ENCODE peak calls at places on chromosomes 2 and 18, in seven cellular contexts. One of them, this sample, is unnamed.

GRCh38 chr2:102114851-102115497 is 27.6 kb upstream of the IL1R1 start:
- DNase-seq in spleen: no peak
- DNase-seq in coronary artery: no peak
- DNase-seq in neural crest cell: no peak
- DNase-seq in foreskin fibroblast: no peak
- DNase-seq in AG04449: no peak
- DNase-seq in MM.1S: no peak
- DNase-seq in this sample: peak; percentile 56

GRCh38 chr2:45889053-45889452 is 237.6 kb downstream of the PRKCE start:
- DNase-seq in spleen: peak; percentile 83
- DNase-seq in coronary artery: no peak
- DNase-seq in neural crest cell: no peak
- DNase-seq in foreskin fibroblast: no peak
- DNase-seq in AG04449: no peak
- DNase-seq in MM.1S: peak; percentile 32
- DNase-seq in this sample: no peak

GRCh38 chr2:179606141-179606540 is 255.3 kb downstream of the ZNF385B start:
- DNase-seq in spleen: no peak
- DNase-seq in coronary artery: no peak
- DNase-seq in neural crest cell: no peak
- DNase-seq in foreskin fibroblast: no peak
- DNase-seq in AG04449: no peak
- DNase-seq in MM.1S: no peak
- DNase-seq in this sample: no peak

GRCh38 chr2:39620067-39620466 is 45.6 kb upstream of the TMEM178A start:
- DNase-seq in spleen: no peak
- DNase-seq in coronary artery: peak; percentile 73
- DNase-seq in neural crest cell: no peak
- DNase-seq in foreskin fibroblast: peak; percentile 79
- DNase-seq in AG04449: peak; percentile 34
- DNase-seq in MM.1S: no peak
- DNase-seq in this sample: peak; percentile 67

GRCh38 chr18:40690062-40690461 is 1265.0 kb upstream of the PIK3C3 start:
- DNase-seq in spleen: no peak
- DNase-seq in coronary artery: no peak
- DNase-seq in neural crest cell: no peak
- DNase-seq in foreskin fibroblast: no peak
- DNase-seq in AG04449: no peak
- DNase-seq in MM.1S: no peak
- DNase-seq in this sample: no peak

GRCh38 chr18:23627325-23627724 is 35.4 kb downstream of the ANKRD29 start:
- DNase-seq in spleen: no peak
- DNase-seq in coronary artery: no peak
- DNase-seq in neural crest cell: no peak
- DNase-seq in foreskin fibroblast: peak; percentile 83
- DNase-seq in AG04449: peak; percentile 16
- DNase-seq in MM.1S: no peak
- DNase-seq in this sample: no peak

GRCh38 chr2:199992296-199992695 is 36.9 kb downstream of the MAIP1 start:
- DNase-seq in spleen: no peak
- DNase-seq in coronary artery: no peak
- DNase-seq in neural crest cell: no peak
- DNase-seq in foreskin fibroblast: no peak
- DNase-seq in AG04449: no peak
- DNase-seq in MM.1S: no peak
- DNase-seq in this sample: no peak

GRCh38 chr2:235641956-235642355 is 148.1 kb downstream of the AGAP1 start:
- DNase-seq in spleen: no peak
- DNase-seq in coronary artery: no peak
- DNase-seq in neural crest cell: no peak
- DNase-seq in foreskin fibroblast: no peak
- DNase-seq in AG04449: no peak
- DNase-seq in MM.1S: no peak
- DNase-seq in this sample: peak; percentile 53

GRCh38 chr2:46650556-46651001 is 171.2 kb downstream of the TMEM247 start:
- DNase-seq in spleen: no peak
- DNase-seq in coronary artery: no peak
- DNase-seq in neural crest cell: peak; percentile 70
- DNase-seq in foreskin fibroblast: peak; percentile 67
- DNase-seq in AG04449: no peak
- DNase-seq in MM.1S: peak; percentile 75
- DNase-seq in this sample: peak; percentile 73

GRCh38 chr2:3651686-3652516 is 6.1 kb upstream of the ALLC start:
- DNase-seq in spleen: peak; percentile 92
- DNase-seq in coronary artery: no peak
- DNase-seq in neural crest cell: peak; percentile 73
- DNase-seq in foreskin fibroblast: no peak
- DNase-seq in AG04449: no peak
- DNase-seq in MM.1S: peak; percentile 35
- DNase-seq in this sample: peak; percentile 30

GRCh38 chr2:176091329-176092258 is 927 bp upstream of the HOXD13 start:
- DNase-seq in spleen: no peak
- DNase-seq in coronary artery: no peak
- DNase-seq in neural crest cell: no peak
- DNase-seq in foreskin fibroblast: no peak
- DNase-seq in AG04449: no peak
- DNase-seq in MM.1S: no peak
- DNase-seq in this sample: no peak

GRCh38 chr2:23495661-23496114 is 110.7 kb downstream of the KLHL29 start:
- DNase-seq in spleen: peak; percentile 67
- DNase-seq in coronary artery: no peak
- DNase-seq in neural crest cell: no peak
- DNase-seq in foreskin fibroblast: no peak
- DNase-seq in AG04449: no peak
- DNase-seq in MM.1S: no peak
- DNase-seq in this sample: no peak

GRCh38 chr2:127197475-127198385 is 22.4 kb downstream of the CYP27C1 start:
- DNase-seq in spleen: peak; percentile 90
- DNase-seq in coronary artery: peak; percentile 12
- DNase-seq in neural crest cell: peak; percentile 76
- DNase-seq in foreskin fibroblast: no peak
- DNase-seq in AG04449: no peak
- DNase-seq in MM.1S: peak; percentile 67
- DNase-seq in this sample: peak; percentile 43

GRCh38 chr2:63078852-63079606 is 28.4 kb downstream of the OTX1 start:
- DNase-seq in spleen: no peak
- DNase-seq in coronary artery: no peak
- DNase-seq in neural crest cell: no peak
- DNase-seq in foreskin fibroblast: no peak
- DNase-seq in AG04449: no peak
- DNase-seq in MM.1S: peak; percentile 30
- DNase-seq in this sample: no peak

GRCh38 chr2:97868986-97869721 is 126.6 kb downstream of the TMEM131 start:
- DNase-seq in spleen: no peak
- DNase-seq in coronary artery: no peak
- DNase-seq in neural crest cell: peak; percentile 22
- DNase-seq in foreskin fibroblast: peak; percentile 97
- DNase-seq in AG04449: peak; percentile 76
- DNase-seq in MM.1S: no peak
- DNase-seq in this sample: no peak

GRCh38 chr2:231476920-231477319 is 12.6 kb upstream of the NCL start:
- DNase-seq in spleen: no peak
- DNase-seq in coronary artery: no peak
- DNase-seq in neural crest cell: no peak
- DNase-seq in foreskin fibroblast: no peak
- DNase-seq in AG04449: no peak
- DNase-seq in MM.1S: no peak
- DNase-seq in this sample: no peak

GRCh38 chr2:239018291-239019192 is 170.7 kb downstream of the TWIST2 start:
- DNase-seq in spleen: peak; percentile 36
- DNase-seq in coronary artery: no peak
- DNase-seq in neural crest cell: no peak
- DNase-seq in foreskin fibroblast: no peak
- DNase-seq in AG04449: no peak
- DNase-seq in MM.1S: no peak
- DNase-seq in this sample: no peak

GRCh38 chr2:54838585-54839035 is 115.1 kb downstream of the EML6 start:
- DNase-seq in spleen: no peak
- DNase-seq in coronary artery: no peak
- DNase-seq in neural crest cell: peak; percentile 70
- DNase-seq in foreskin fibroblast: peak; percentile 62
- DNase-seq in AG04449: no peak
- DNase-seq in MM.1S: peak; percentile 68
- DNase-seq in this sample: peak; percentile 64

GRCh38 chr18:8938817-8939216 is 163.7 kb upstream of the NDUFV2 start:
- DNase-seq in spleen: no peak
- DNase-seq in coronary artery: no peak
- DNase-seq in neural crest cell: no peak
- DNase-seq in foreskin fibroblast: no peak
- DNase-seq in AG04449: no peak
- DNase-seq in MM.1S: no peak
- DNase-seq in this sample: no peak

GRCh38 chr2:136253288-136254004 is 135.5 kb upstream of the CXCR4 start:
- DNase-seq in spleen: peak; percentile 88
- DNase-seq in coronary artery: no peak
- DNase-seq in neural crest cell: no peak
- DNase-seq in foreskin fibroblast: no peak
- DNase-seq in AG04449: no peak
- DNase-seq in MM.1S: peak; percentile 12
- DNase-seq in this sample: no peak

GRCh38 chr2:241550616-241551580 is 7.6 kb upstream of the BOK start:
- DNase-seq in spleen: no peak
- DNase-seq in coronary artery: no peak
- DNase-seq in neural crest cell: no peak
- DNase-seq in foreskin fibroblast: no peak
- DNase-seq in AG04449: no peak
- DNase-seq in MM.1S: no peak
- DNase-seq in this sample: no peak
- TF ChIP-seq CTCF in spleen: no peak
- TF ChIP-seq CTCF in coronary artery: no peak
- TF ChIP-seq CTCF in neural crest cell: no peak
- TF ChIP-seq CTCF in foreskin fibroblast: no peak
- TF ChIP-seq CTCF in AG04449: no peak
- TF ChIP-seq CTCF in MM.1S: no peak
- TF ChIP-seq CTCF in this sample: no peak

GRCh38 chr2:237600205-237600846 is 9.8 kb upstream of the RAB17 start:
- DNase-seq in spleen: no peak
- DNase-seq in coronary artery: peak; percentile 87
- DNase-seq in neural crest cell: no peak
- DNase-seq in foreskin fibroblast: peak; percentile 79
- DNase-seq in AG04449: peak; percentile 37
- DNase-seq in MM.1S: peak; percentile 76
- DNase-seq in this sample: peak; percentile 41
- TF ChIP-seq CTCF in spleen: no peak
- TF ChIP-seq CTCF in coronary artery: peak; percentile 19
- TF ChIP-seq CTCF in neural crest cell: no peak
- TF ChIP-seq CTCF in foreskin fibroblast: peak; percentile 34
- TF ChIP-seq CTCF in AG04449: peak; percentile 25
- TF ChIP-seq CTCF in MM.1S: peak; percentile 35
- TF ChIP-seq CTCF in this sample: no peak

DNA sequence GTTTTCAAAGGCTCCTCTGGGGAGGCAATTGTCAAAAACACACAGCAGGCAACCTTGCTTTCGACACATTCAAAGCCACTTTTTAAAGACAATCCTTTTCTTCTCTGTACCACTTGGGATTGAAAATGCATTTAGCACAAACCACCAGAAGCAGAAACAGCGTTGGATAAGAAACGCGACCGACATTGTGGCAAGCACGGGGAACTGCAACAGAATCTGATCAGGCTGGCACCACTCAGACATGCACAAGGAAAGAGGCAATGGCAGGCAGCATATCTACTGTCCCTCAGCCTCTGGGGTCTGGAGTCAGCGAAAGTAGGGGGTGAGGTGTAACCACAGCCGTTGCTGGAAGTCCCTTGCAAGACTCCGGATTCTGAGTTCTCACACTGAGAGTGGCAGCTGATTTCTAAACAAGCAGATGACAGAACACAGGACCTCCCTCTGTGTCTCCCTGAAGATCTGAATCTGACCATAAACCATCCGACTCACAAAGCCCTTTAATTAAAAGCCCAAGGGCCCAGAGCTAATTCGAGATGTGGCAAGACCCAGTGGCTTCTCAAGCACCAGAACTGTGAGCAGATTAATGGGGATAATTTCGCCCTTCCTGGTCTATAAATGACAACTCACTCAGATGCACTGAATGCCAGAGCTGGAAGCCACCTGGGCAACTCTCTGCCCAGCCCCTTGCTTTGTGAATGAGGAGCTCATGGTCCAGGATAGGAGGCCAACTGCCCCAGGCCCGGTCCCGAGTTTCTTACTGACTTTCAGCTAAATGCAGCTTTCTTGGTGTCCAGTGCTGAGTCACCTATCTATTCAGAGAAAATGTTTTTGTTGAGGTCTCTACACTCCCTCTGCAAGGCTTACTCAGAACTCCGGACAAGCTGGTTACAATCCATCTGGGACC is 29.6 kb downstream of the CYRIA start:
- DNase-seq in spleen: no peak
- DNase-seq in coronary artery: no peak
- DNase-seq in neural crest cell: no peak
- DNase-seq in foreskin fibroblast: no peak
- DNase-seq in AG04449: no peak
- DNase-seq in MM.1S: no peak
- DNase-seq in this sample: no peak
- TF ChIP-seq CTCF in spleen: no peak
- TF ChIP-seq CTCF in coronary artery: no peak
- TF ChIP-seq CTCF in neural crest cell: no peak
- TF ChIP-seq CTCF in foreskin fibroblast: no peak
- TF ChIP-seq CTCF in AG04449: no peak
- TF ChIP-seq CTCF in MM.1S: no peak
- TF ChIP-seq CTCF in this sample: no peak

GRCh38 chr2:203394519-203395227 is 66.5 kb downstream of the ABI2 start:
- DNase-seq in spleen: no peak
- DNase-seq in coronary artery: no peak
- DNase-seq in neural crest cell: no peak
- DNase-seq in foreskin fibroblast: no peak
- DNase-seq in AG04449: no peak
- DNase-seq in MM.1S: no peak
- DNase-seq in this sample: no peak

GRCh38 chr2:203399031-203399430 is 70.8 kb downstream of the ABI2 start:
- DNase-seq in spleen: no peak
- DNase-seq in coronary artery: no peak
- DNase-seq in neural crest cell: no peak
- DNase-seq in foreskin fibroblast: peak; percentile 17
- DNase-seq in AG04449: no peak
- DNase-seq in MM.1S: no peak
- DNase-seq in this sample: no peak

GRCh38 chr2:203395858-203396257 is 67.7 kb downstream of the ABI2 start:
- DNase-seq in spleen: no peak
- DNase-seq in coronary artery: no peak
- DNase-seq in neural crest cell: no peak
- DNase-seq in foreskin fibroblast: no peak
- DNase-seq in AG04449: no peak
- DNase-seq in MM.1S: no peak
- DNase-seq in this sample: no peak

GRCh38 chr2:203400805-203401585 is 72.8 kb downstream of the ABI2 start:
- DNase-seq in spleen: no peak
- DNase-seq in coronary artery: no peak
- DNase-seq in neural crest cell: no peak
- DNase-seq in foreskin fibroblast: peak; percentile 30
- DNase-seq in AG04449: no peak
- DNase-seq in MM.1S: no peak
- DNase-seq in this sample: no peak

DNA sequence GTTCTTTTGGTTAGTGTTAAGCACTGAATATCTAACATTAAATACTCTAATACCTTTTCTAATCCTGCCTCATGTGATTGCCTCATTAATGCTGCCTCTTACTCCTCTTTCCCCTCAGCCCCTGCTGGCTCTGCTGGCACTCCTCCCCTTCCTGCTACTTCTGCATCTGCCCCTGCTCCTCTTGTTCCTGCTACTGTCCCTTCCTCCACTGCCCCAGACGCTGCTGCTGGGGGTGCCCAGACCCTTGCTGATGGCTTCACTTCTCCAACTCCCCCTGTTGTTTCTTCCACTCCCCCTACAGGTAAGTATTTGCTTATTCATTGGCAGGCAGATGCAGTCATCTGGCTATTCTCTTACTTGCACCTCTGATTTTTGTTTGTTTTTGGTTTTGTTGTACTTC is 68.5 kb downstream of the ABI2 start:
- DNase-seq in spleen: no peak
- DNase-seq in coronary artery: no peak
- DNase-seq in neural crest cell: no peak
- DNase-seq in foreskin fibroblast: no peak
- DNase-seq in AG04449: no peak
- DNase-seq in MM.1S: no peak
- DNase-seq in this sample: no peak
- TF ChIP-seq CTCF in spleen: no peak
- TF ChIP-seq CTCF in coronary artery: no peak
- TF ChIP-seq CTCF in neural crest cell: peak; percentile 50
- TF ChIP-seq CTCF in foreskin fibroblast: peak; percentile 25
- TF ChIP-seq CTCF in AG04449: peak; percentile 10
- TF ChIP-seq CTCF in MM.1S: peak; percentile 24
- TF ChIP-seq CTCF in this sample: peak; percentile 38